ENCODE peak calls at places on chromosomes 12 and 14, in four cellular contexts. D is A172, H is occipital lobe, L is hypothalamus. Z is an unnamed sample.

GRCh38 chr12:98592825-98593322 is 612 bp upstream of the SLC25A3 start:
- DNase-seq in D (no peak), H (no peak), L (no peak), Z (no peak)

GRCh38 chr12:50166776-50167025 is 468 bp downstream of the CERS5 start:
- DNase-seq in D (no peak), H (no peak), L (no peak), Z (no peak)

GRCh38 chr12:91422107-91422506 is 239.5 kb upstream of the DCN start:
- DNase-seq in D (no peak), H (no peak), L (no peak), Z (no peak)

GRCh38 chr12:13186292-13186691 is 10.2 kb upstream of the EMP1 start:
- DNase-seq in D (no peak), H (no peak), L (no peak), Z (no peak)

GRCh38 chr14:53515264-53515663 is 362.1 kb upstream of the DDHD1 start:
- DNase-seq in D (no peak), H (no peak), L (no peak), Z (no peak)

GRCh38 chr12:130557876-130558770 is 158.0 kb downstream of the RIMBP2 start:
- DNase-seq in D (no peak), H (no peak), L (no peak), Z (no peak)

GRCh38 chr14:105275267-105275946 is 25.4 kb downstream of the BRF1 start:
- DNase-seq in D (no peak), H (no peak), L (no peak), Z (no peak)

GRCh38 chr12:18431776-18432175 is 170.5 kb downstream of the PIK3C2G start:
- DNase-seq in D (no peak), H (no peak), L (no peak), Z (no peak)

GRCh38 chr12:71591601-71592000 is 72.0 kb downstream of the ZFC3H1 start:
- DNase-seq in D (no peak), H (no peak), L (no peak), Z (no peak)

GRCh38 chr12:75446857-75447256 is 33.7 kb upstream of the GLIPR1 start:
- DNase-seq in D (peak), H (no peak), L (no peak), Z (no peak)

GRCh38 chr14:59098377-59098776 is 90.1 kb upstream of the DAAM1 start:
- DNase-seq in D (peak), H (no peak), L (no peak), Z (no peak)

GRCh38 chr14:61489932-61490331 is 168.6 kb downstream of the PRKCH start:
- DNase-seq in D (no peak), H (no peak), L (no peak), Z (no peak)

GRCh38 chr12:124550123-124551089 is 17.0 kb downstream of the NCOR2 start:
- DNase-seq in D (peak), H (no peak), L (no peak), Z (no peak)

GRCh38 chr12:46455648-46456352 is 83.2 kb upstream of the SLC38A2 start:
- DNase-seq in D (peak), H (no peak), L (no peak), Z (no peak)

GRCh38 chr12:1246637-1247036 is 255.6 kb downstream of the ERC1 start:
- DNase-seq in D (no peak), H (no peak), L (no peak), Z (no peak)

GRCh38 chr12:96196781-96197180 is 2.6 kb downstream of the ELK3 start:
- DNase-seq in D (peak), H (no peak), L (no peak), Z (no peak)

GRCh38 chr12:49784756-49785409 is 43.3 kb downstream of the NCKAP5L start:
- DNase-seq in D (peak), H (no peak), L (no peak), Z (no peak)

GRCh38 chr14:89479802-89480201 is 62.8 kb upstream of the FOXN3 start:
- DNase-seq in D (no peak), H (no peak), L (no peak), Z (no peak)

GRCh38 chr12:109719123-109720022 is 5.7 kb downstream of the FAM222A start:
- DNase-seq in D (no peak), H (no peak), L (no peak), Z (peak)

GRCh38 chr14:38197761-38198345 is 9.9 kb upstream of the SSTR1 start:
- DNase-seq in D (no peak), H (no peak), L (no peak), Z (no peak)

GRCh38 chr12:115313929-115314328 is 630.0 kb upstream of the TBX3 start:
- DNase-seq in D (peak), H (no peak), L (no peak), Z (no peak)

GRCh38 chr12:94970560-94970959 is 32.9 kb downstream of the NDUFA12 start:
- DNase-seq in D (no peak), H (no peak), L (no peak), Z (no peak)

GRCh38 chr12:74170645-74171477 is 366.8 kb upstream of the ATXN7L3B start:
- DNase-seq in D (no peak), H (no peak), L (no peak), Z (no peak)

GRCh38 chr12:6377667-6377994 is 2.3 kb upstream of the SCNN1A start:
- DNase-seq in D (no peak), H (no peak), L (no peak), Z (no peak)

GRCh38 chr14:91149462-91149861 is 35.6 kb downstream of the DGLUCY start:
- DNase-seq in D (peak), H (no peak), L (no peak), Z (no peak)

GRCh38 chr14:67513631-67514108 is 19.4 kb upstream of the PLEKHH1 start:
- DNase-seq in D (no peak), H (no peak), L (no peak), Z (no peak)

GRCh38 chr14:73744874-73745529 is 30.8 kb upstream of the PNMA1 start:
- DNase-seq in D (no peak), H (no peak), L (no peak), Z (no peak)